ENCODE peak calls at places on chromosomes 5 and 9, in nine cellular contexts. L, J, H, Y, O, U, B, N and F are unnamed samples. For H3K27me3, the result is how much of the 10 kb centered on the place peaks cover.

GRCh38 chr5:52885614-52886013 is 97.9 kb downstream of the ITGA1 start:
- DNase-seq in L (no peak), J (no peak), H (no peak), Y (no peak), O (no peak), U (no peak), B (no peak), N (no peak), F (no peak)

GRCh38 chr9:33659915-33660314 is 135.4 kb upstream of the PRSS3 start:
- DNase-seq in L (no peak), J (no peak), H (no peak), Y (no peak), O (no peak), U (no peak), B (no peak), N (no peak), F (no peak)

GRCh38 chr5:38316544-38317224 is 58.3 kb downstream of the EGFLAM start:
- DNase-seq in L (no peak), J (peak), H (peak), Y (no peak), O (no peak), U (peak), B (no peak), N (no peak), F (no peak)

GRCh38 chr9:129317179-129318011 is 139.3 kb upstream of the IER5L start:
- DNase-seq in L (no peak), J (peak), H (peak), Y (no peak), O (peak), U (no peak), B (no peak), N (peak), F (no peak)

GRCh38 chr5:127030259-127031146 is at the start of gene MARCHF3:
- DNase-seq in L (peak), J (peak), H (peak), Y (peak), O (peak), U (peak), B (peak), N (peak), F (peak)

GRCh38 chr9:77543131-77543822 is 104.8 kb downstream of the GNA14 start:
- DNase-seq in L (no peak), J (no peak), H (no peak), Y (no peak), O (no peak), U (no peak), B (no peak), N (no peak), F (no peak)

GRCh38 chr9:129026442-129027223 is 1.5 kb downstream of the SH3GLB2 start:
- DNase-seq in L (no peak), J (no peak), H (peak), Y (no peak), O (peak), U (no peak), B (no peak), N (no peak), F (no peak)

GRCh38 chr9:91768977-91769916 is 180.8 kb downstream of the ROR2 start:
- DNase-seq in L (no peak), J (peak), H (no peak), Y (no peak), O (no peak), U (no peak), B (no peak), N (no peak), F (no peak)

GRCh38 chr9:98109052-98109451 is 10.0 kb downstream of the TRIM14 start:
- DNase-seq in L (no peak), J (no peak), H (no peak), Y (no peak), O (no peak), U (no peak), B (peak), N (no peak), F (no peak)

GRCh38 chr9:137319976-137320551 is 18.0 kb upstream of the NRARP start:
- DNase-seq in L (no peak), J (no peak), H (no peak), Y (no peak), O (no peak), U (no peak), B (no peak), N (no peak), F (no peak)

GRCh38 chr9:119963258-119963797 is 594.1 kb upstream of the BRINP1 start:
- DNase-seq in L (peak), J (peak), H (peak), Y (peak), O (no peak), U (no peak), B (no peak), N (no peak), F (no peak)

GRCh38 chr9:70392189-70392588 is 22.3 kb downstream of the KLF9 start:
- DNase-seq in L (no peak), J (no peak), H (no peak), Y (no peak), O (no peak), U (no peak), B (no peak), N (no peak), F (no peak)

GRCh38 chr5:90878549-90879196 is 320.1 kb downstream of the ADGRV1 start:
- DNase-seq in L (no peak), J (peak), H (peak), Y (no peak), O (no peak), U (no peak), B (no peak), N (peak), F (no peak)

GRCh38 chr5:136769900-136770684 is 404.7 kb upstream of the TRPC7 start:
- DNase-seq in L (peak), J (peak), H (peak), Y (peak), O (peak), U (peak), B (no peak), N (peak), F (no peak)

GRCh38 chr9:385818-386398 is 171.2 kb downstream of the DOCK8 start:
- DNase-seq in L (peak), J (peak), H (peak), Y (no peak), O (peak), U (no peak), B (no peak), N (peak), F (no peak)

GRCh38 chr9:36193049-36193448 is 2.3 kb downstream of the CLTA start:
- DNase-seq in L (no peak), J (no peak), H (no peak), Y (no peak), O (no peak), U (no peak), B (no peak), N (no peak), F (no peak)

GRCh38 chr5:1881731-1882336 is 891 bp downstream of the IRX4 start:
- DNase-seq in L (no peak), J (no peak), H (no peak), Y (peak), O (peak), U (no peak), B (no peak), N (no peak), F (no peak)

GRCh38 chr5:141951341-141951781 is 6.6 kb downstream of the PCDH12 start:
- DNase-seq in L (no peak), J (no peak), H (no peak), Y (no peak), O (peak), U (no peak), B (no peak), N (no peak), F (no peak)

GRCh38 chr9:98983295-98984268 is 39.9 kb downstream of the COL15A1 start:
- DNase-seq in L (no peak), J (no peak), H (no peak), Y (no peak), O (no peak), U (no peak), B (no peak), N (no peak), F (no peak)

GRCh38 chr5:139709587-139710369 is 61.6 kb downstream of the CXXC5 start:
- DNase-seq in L (no peak), J (no peak), H (no peak), Y (peak), O (no peak), U (peak), B (peak), N (no peak), F (no peak)

GRCh38 chr5:139710370-139711066 is 62.4 kb downstream of the CXXC5 start:
- DNase-seq in L (no peak), J (peak), H (peak), Y (peak), O (peak), U (peak), B (peak), N (no peak), F (no peak)

GRCh38 chr5:139708877-139709586 is 60.9 kb downstream of the CXXC5 start:
- DNase-seq in L (no peak), J (peak), H (peak), Y (peak), O (peak), U (peak), B (peak), N (peak), F (no peak)

GRCh38 chr5:139711852-139712171 is 63.7 kb downstream of the CXXC5 start:
- DNase-seq in L (no peak), J (no peak), H (no peak), Y (no peak), O (no peak), U (peak), B (no peak), N (no peak), F (no peak)

GRCh38 chr5:139711067-139711851 is 63.1 kb downstream of the CXXC5 start:
- DNase-seq in L (no peak), J (no peak), H (no peak), Y (no peak), O (peak), U (peak), B (peak), N (no peak), F (no peak)
- TF ChIP-seq CTCF in L (peak), J (no peak), H (no peak), Y (peak), O (peak), U (peak), B (no peak), N (no peak), F (no peak)

DNA sequence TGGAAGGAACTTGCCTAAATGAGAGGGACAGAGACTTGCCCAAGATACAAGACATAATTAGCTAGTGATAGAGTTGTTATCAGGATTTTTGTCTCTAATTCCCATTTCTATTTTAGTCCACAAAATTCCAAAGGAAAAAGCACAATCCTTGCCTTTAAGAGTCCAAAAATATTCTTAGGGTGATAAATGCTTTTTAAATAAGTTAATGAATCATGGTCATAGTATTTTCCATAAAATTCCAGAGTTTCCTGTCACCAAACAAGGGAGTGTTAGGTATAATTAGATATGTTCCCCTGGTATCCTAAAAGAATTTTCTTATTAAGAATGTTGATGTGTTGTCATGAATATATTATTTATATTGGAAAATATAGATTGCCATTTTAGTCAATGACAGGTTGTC is 21.8 kb upstream of the CEP72 start:
- DNase-seq in L (no peak), J (no peak), H (no peak), Y (no peak), O (no peak), U (no peak), B (no peak), N (no peak), F (no peak)
- H3K27me3 ChIP-seq in L (under half), J (under half), H (under half), Y (under half), O (under half), U (under half), B (under half), N (under half), F (under half)

DNA sequence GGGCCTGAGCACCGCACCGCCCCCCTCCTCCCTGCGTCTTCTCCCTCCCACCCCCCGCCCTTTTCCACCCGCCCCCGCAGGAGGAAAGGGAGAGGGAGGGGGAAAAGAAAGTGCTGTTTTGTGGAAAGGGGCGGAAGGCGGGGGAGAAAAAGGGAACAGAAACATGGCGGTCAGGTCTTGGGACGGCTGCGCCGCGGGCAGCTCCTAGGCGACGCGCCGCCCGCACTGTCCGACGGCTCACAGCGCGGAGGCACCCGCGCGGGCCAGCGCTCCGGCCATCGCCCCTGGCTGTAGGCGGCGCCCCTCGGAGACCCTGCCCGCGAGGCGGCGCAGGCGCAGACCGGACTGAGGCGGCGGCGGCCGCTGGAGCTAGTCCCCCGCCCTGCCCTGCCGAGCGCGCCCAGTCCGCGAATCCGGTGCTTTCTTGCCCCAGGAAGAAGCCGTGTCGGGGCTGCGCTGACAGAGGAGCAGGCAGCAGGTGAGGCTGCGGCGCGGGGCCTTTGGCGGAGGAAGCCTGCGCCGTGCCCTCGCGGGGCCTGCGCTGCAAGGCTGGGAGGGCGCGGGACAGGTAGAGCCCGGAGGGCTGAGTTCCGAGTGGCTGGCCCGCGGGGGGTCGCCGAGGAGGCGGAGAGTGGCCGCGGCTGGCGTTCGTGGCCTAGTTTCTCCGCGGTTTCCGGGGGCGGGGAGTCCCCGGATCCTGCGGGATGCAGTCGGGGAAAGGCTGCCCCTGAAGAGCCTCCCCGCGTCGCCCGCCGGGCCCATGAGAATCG is at the start of gene DENND4C:
- DNase-seq in L (peak), J (peak), H (peak), Y (peak), O (peak), U (peak), B (peak), N (peak), F (peak)
- TF ChIP-seq CTCF in L (no peak), J (no peak), H (no peak), Y (peak), O (peak), U (peak), B (peak), N (no peak), F (no peak)

GRCh38 chr9:126218726-126219125 is 107.9 kb upstream of the MVB12B start:
- DNase-seq in L (no peak), J (no peak), H (no peak), Y (no peak), O (no peak), U (no peak), B (no peak), N (no peak), F (no peak)
- H3K27me3 ChIP-seq in L (under half), J (under half), H (under half), Y (under half), O (under half), U (under half), B (under half), N (half or more), F (under half)

DNA sequence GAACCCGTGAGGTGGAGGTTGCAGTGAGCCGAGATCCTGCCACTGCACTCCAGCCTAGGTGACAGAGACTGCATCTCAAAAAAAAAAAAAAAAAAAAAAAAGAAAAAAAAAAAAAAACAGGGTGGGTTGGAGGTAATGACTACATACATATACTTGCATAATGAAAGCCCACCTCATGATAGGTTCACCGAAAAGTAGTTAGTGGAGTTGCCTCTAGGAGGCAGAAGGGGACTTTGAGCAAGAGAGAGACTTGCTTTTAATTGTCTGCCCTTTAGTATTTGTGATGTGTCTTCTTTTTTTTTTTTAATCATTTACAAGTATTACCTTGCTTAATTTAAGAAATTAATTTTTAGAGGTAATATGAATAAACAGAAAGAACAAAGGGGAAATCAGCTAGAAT is 99.8 kb downstream of the PPARGC1B start:
- DNase-seq in L (no peak), J (no peak), H (no peak), Y (no peak), O (no peak), U (no peak), B (no peak), N (no peak), F (no peak)
- TF ChIP-seq CTCF in L (no peak), J (no peak), H (no peak), Y (no peak), O (peak), U (peak), B (peak), N (no peak), F (no peak)

DNA sequence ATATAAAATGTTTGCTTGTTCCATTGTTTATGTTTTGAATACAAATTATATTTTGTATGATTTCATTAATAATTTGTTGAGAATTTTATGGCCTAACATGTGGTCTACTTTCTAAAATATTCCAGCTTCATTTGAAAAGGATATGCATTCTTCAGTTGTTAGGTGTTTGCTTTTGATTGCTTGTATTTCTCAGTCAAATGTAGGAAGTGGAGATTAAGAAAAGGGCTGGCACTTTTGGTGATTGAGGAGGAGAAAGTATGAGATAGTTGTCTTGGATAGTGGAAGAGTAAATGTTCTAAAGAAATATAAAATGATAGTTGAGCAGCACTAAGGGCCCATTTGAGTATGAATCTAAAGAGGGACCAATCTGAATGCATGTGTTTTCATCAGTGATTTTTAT is 23.1 kb downstream of the JAK2 start:
- DNase-seq in L (no peak), J (no peak), H (no peak), Y (no peak), O (no peak), U (no peak), B (no peak), N (no peak), F (no peak)
- H3K27me3 ChIP-seq in L (under half), J (under half), H (under half), Y (under half), O (under half), U (under half), B (under half), N (under half), F (under half)

GRCh38 chr9:71767421-71768321 is 642 bp downstream of the CEMIP2 start:
- DNase-seq in L (no peak), J (peak), H (peak), Y (peak), O (peak), U (no peak), B (no peak), N (no peak), F (no peak)

GRCh38 chr9:71766663-71767062 is 1.6 kb downstream of the CEMIP2 start:
- DNase-seq in L (no peak), J (no peak), H (peak), Y (no peak), O (no peak), U (no peak), B (no peak), N (no peak), F (no peak)

GRCh38 chr9:71772726-71773125 is 4.4 kb upstream of the CEMIP2 start:
- DNase-seq in L (no peak), J (no peak), H (no peak), Y (no peak), O (no peak), U (no peak), B (no peak), N (no peak), F (no peak)

GRCh38 chr9:71768388-71769174 is at the start of gene CEMIP2:
- DNase-seq in L (peak), J (peak), H (peak), Y (peak), O (peak), U (peak), B (peak), N (peak), F (peak)

DNA sequence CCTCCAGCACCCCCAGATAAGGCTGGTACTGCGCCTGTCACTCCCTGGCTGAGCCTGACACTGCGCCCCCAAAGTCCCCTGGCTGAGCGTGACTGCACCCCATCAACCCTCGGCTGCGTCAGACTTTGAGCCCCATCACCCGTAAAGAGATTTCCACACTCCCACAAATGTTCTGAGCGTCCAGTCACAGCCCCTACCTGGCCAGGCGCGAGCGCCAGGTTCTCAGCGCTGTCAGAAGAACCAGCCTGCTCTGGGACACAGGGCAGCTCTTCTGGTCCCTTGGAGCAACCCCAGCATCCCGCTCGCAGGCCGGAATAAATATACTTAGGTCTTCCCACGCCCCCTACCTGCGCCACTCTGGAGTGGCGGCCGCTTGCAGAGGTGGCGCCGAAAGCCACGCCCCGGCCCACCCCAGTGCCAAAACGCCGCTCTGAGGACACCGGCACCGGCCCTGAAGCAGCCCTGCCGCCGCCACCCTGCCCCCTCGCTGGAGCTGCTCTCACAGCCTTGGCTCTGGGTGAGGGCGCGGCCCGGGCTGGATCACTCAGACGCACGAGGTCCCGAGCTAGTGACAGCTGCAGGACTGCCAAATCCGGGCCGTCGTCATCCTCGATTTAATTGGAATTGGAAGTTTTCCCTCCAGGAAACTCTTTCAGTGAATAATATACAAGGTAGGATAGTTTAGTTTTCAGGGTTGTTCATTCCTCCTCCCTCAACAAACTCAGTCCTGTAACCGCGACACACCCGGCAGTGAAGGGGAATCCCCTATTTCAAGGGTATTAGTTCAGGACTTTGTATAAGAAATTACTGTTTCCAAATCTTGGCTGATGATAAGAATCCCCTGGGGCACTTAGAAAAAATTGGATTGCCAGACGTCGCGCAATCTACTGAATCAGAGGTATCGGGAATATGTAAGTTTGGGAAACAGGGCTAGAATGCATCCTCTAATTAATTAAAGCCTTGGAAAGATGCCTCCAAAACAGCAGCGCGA is 1.2 kb upstream of the CEMIP2 start:
- DNase-seq in L (peak), J (peak), H (peak), Y (peak), O (peak), U (peak), B (peak), N (peak), F (peak)
- TF ChIP-seq CTCF in L (peak), J (no peak), H (peak), Y (peak), O (no peak), U (no peak), B (peak), N (no peak), F (peak)